ENCODE peak calls at places on chromosomes 2 and 18, in nine cellular contexts. W is neural progenitor cell, F is hepatocyte, V is PC-9, D is heart right ventricle, U is mammary epithelial cell, A is Peyer's patch, O is mesenchymal stem cell, N is body of pancreas. X is an unnamed sample. For H3K4me1, the result is how much of the 10 kb centered on the place peaks cover.

GRCh38 chr2:37711831-37712230 is 40.4 kb upstream of the CDC42EP3 start:
- DNase-seq in W (no peak), F (no peak), V (no peak), D (no peak), U (peak), A (no peak), O (peak), N (no peak), X (no peak)

GRCh38 chr2:10141736-10142639 is 19.4 kb downstream of the RRM2 start:
- DNase-seq in W (peak), F (peak), V (peak), D (peak), U (no peak), A (peak), O (no peak), N (peak), X (no peak)

GRCh38 chr2:105597831-105598293 is 146.8 kb upstream of the NCK2 start:
- DNase-seq in W (no peak), F (no peak), V (no peak), D (no peak), U (no peak), A (no peak), O (no peak), N (no peak), X (no peak)

GRCh38 chr2:231102772-231103171 is 22.1 kb downstream of the HTR2B start:
- DNase-seq in W (no peak), F (no peak), V (no peak), D (no peak), U (no peak), A (no peak), O (no peak), N (no peak), X (no peak)

GRCh38 chr18:42310956-42311355 is 355.9 kb downstream of the PIK3C3 start:
- DNase-seq in W (peak), F (no peak), V (no peak), D (no peak), U (peak), A (no peak), O (peak), N (no peak), X (no peak)

GRCh38 chr2:238320648-238321281 is 447 bp downstream of the TRAF3IP1 start:
- DNase-seq in W (peak), F (peak), V (peak), D (peak), U (no peak), A (no peak), O (peak), N (no peak), X (no peak)

GRCh38 chr18:64103979-64104378 is 44.9 kb downstream of the LINC00305 start:
- DNase-seq in W (peak), F (peak), V (peak), D (no peak), U (no peak), A (no peak), O (peak), N (no peak), X (no peak)

GRCh38 chr2:131413148-131413747 is 49.3 kb upstream of the RAB6D start:
- DNase-seq in W (peak), F (peak), V (no peak), D (no peak), U (peak), A (no peak), O (peak), N (no peak), X (no peak)

GRCh38 chr2:156300337-156300736 is 32.2 kb downstream of the NR4A2 start:
- DNase-seq in W (no peak), F (peak), V (no peak), D (no peak), U (no peak), A (no peak), O (no peak), N (no peak), X (no peak)

GRCh38 chr18:59916746-59917145 is 16.9 kb downstream of the PMAIP1 start:
- DNase-seq in W (no peak), F (no peak), V (peak), D (no peak), U (no peak), A (no peak), O (no peak), N (no peak), X (no peak)

GRCh38 chr2:74205586-74205985 is 7.2 kb downstream of the MTHFD2 start:
- DNase-seq in W (no peak), F (peak), V (peak), D (no peak), U (peak), A (peak), O (no peak), N (peak), X (no peak)

GRCh38 chr2:190696792-190697398 is 48.0 kb downstream of the NAB1 start:
- DNase-seq in W (peak), F (peak), V (no peak), D (no peak), U (no peak), A (no peak), O (no peak), N (no peak), X (no peak)

GRCh38 chr2:149894760-149895159 is 307.2 kb upstream of the MMADHC start:
- DNase-seq in W (no peak), F (no peak), V (no peak), D (no peak), U (peak), A (no peak), O (peak), N (no peak), X (no peak)

GRCh38 chr2:216108310-216108966 is 710 bp upstream of the XRCC5 start:
- DNase-seq in W (peak), F (peak), V (no peak), D (no peak), U (peak), A (no peak), O (no peak), N (no peak), X (no peak)

GRCh38 chr2:206378835-206379234 is 64.5 kb upstream of the ADAM23 start:
- DNase-seq in W (no peak), F (no peak), V (no peak), D (no peak), U (peak), A (no peak), O (no peak), N (no peak), X (no peak)

GRCh38 chr2:157055660-157056199 is 201.8 kb upstream of the GALNT5 start:
- DNase-seq in W (no peak), F (peak), V (no peak), D (no peak), U (peak), A (no peak), O (peak), N (no peak), X (no peak)

GRCh38 chr2:127623388-127624320 is 22.3 kb upstream of the GPR17 start:
- DNase-seq in W (no peak), F (no peak), V (no peak), D (no peak), U (no peak), A (peak), O (peak), N (peak), X (no peak)

GRCh38 chr2:86010083-86010482 is 95.6 kb downstream of the POLR1A start:
- DNase-seq in W (no peak), F (no peak), V (no peak), D (no peak), U (no peak), A (no peak), O (no peak), N (no peak), X (no peak)

GRCh38 chr2:2846379-2847130 is 515.5 kb upstream of the MYT1L start:
- DNase-seq in W (no peak), F (peak), V (peak), D (peak), U (peak), A (no peak), O (no peak), N (peak), X (no peak)

GRCh38 chr2:48415765-48416515 is 114.0 kb upstream of the STON1 start:
- DNase-seq in W (peak), F (peak), V (no peak), D (no peak), U (no peak), A (no peak), O (peak), N (no peak), X (peak)

GRCh38 chr2:2638516-2638915 is 307.4 kb upstream of the MYT1L start:
- DNase-seq in W (no peak), F (no peak), V (no peak), D (no peak), U (no peak), A (no peak), O (no peak), N (no peak), X (no peak)

GRCh38 chr2:95315801-95316411 is 18.8 kb downstream of the KCNIP3 start:
- DNase-seq in W (no peak), F (no peak), V (peak), D (no peak), U (peak), A (no peak), O (no peak), N (no peak), X (no peak)

GRCh38 chr2:36849265-36849664 is 117.1 kb downstream of the STRN start:
- DNase-seq in W (no peak), F (no peak), V (no peak), D (no peak), U (no peak), A (no peak), O (no peak), N (no peak), X (no peak)

GRCh38 chr2:128304715-128305554 is 13.7 kb downstream of the HS6ST1 start:
- DNase-seq in W (peak), F (peak), V (peak), D (peak), U (peak), A (peak), O (peak), N (peak), X (no peak)

GRCh38 chr18:1663879-1664705 is 759.4 kb downstream of the ADCYAP1 start:
- DNase-seq in W (peak), F (peak), V (peak), D (peak), U (peak), A (no peak), O (no peak), N (peak), X (no peak)

GRCh38 chr2:99656938-99657337 is 167.1 kb upstream of the REV1 start:
- DNase-seq in W (no peak), F (no peak), V (no peak), D (no peak), U (no peak), A (no peak), O (no peak), N (no peak), X (no peak)

GRCh38 chr2:218621007-218621406 is 13.3 kb downstream of the PLCD4 start:
- DNase-seq in W (no peak), F (no peak), V (no peak), D (no peak), U (no peak), A (no peak), O (no peak), N (no peak), X (no peak)

GRCh38 chr18:11495441-11495840 is 114.0 kb upstream of the SLC35G4 start:
- DNase-seq in W (no peak), F (no peak), V (no peak), D (no peak), U (no peak), A (no peak), O (no peak), N (no peak), X (no peak)

GRCh38 chr2:68974251-68974650 is at the start of gene GKN1:
- DNase-seq in W (no peak), F (no peak), V (no peak), D (no peak), U (peak), A (no peak), O (peak), N (no peak), X (no peak)

GRCh38 chr2:120701096-120701860 is 34.4 kb upstream of the GLI2 start:
- DNase-seq in W (no peak), F (no peak), V (no peak), D (no peak), U (no peak), A (no peak), O (no peak), N (no peak), X (no peak)

GRCh38 chr2:15702452-15702851 is 110.8 kb downstream of the DDX1 start:
- DNase-seq in W (no peak), F (no peak), V (no peak), D (no peak), U (no peak), A (no peak), O (no peak), N (no peak), X (no peak)

GRCh38 chr2:49715597-49715996 is 561.3 kb upstream of the FSHR start:
- DNase-seq in W (no peak), F (no peak), V (no peak), D (no peak), U (no peak), A (no peak), O (no peak), N (no peak), X (no peak)

GRCh38 chr2:101753720-101754490 is 56.4 kb downstream of the MAP4K4 start:
- DNase-seq in W (no peak), F (no peak), V (no peak), D (no peak), U (no peak), A (no peak), O (no peak), N (no peak), X (no peak)

GRCh38 chr2:101754613-101755012 is 57.1 kb downstream of the MAP4K4 start:
- DNase-seq in W (no peak), F (no peak), V (no peak), D (no peak), U (peak), A (no peak), O (peak), N (no peak), X (no peak)

GRCh38 chr2:101752708-101753107 is 55.2 kb downstream of the MAP4K4 start:
- DNase-seq in W (no peak), F (no peak), V (no peak), D (no peak), U (peak), A (no peak), O (no peak), N (no peak), X (no peak)

GRCh38 chr2:101751875-101752619 is 54.5 kb downstream of the MAP4K4 start:
- DNase-seq in W (no peak), F (no peak), V (no peak), D (no peak), U (no peak), A (no peak), O (no peak), N (no peak), X (no peak)

DNA sequence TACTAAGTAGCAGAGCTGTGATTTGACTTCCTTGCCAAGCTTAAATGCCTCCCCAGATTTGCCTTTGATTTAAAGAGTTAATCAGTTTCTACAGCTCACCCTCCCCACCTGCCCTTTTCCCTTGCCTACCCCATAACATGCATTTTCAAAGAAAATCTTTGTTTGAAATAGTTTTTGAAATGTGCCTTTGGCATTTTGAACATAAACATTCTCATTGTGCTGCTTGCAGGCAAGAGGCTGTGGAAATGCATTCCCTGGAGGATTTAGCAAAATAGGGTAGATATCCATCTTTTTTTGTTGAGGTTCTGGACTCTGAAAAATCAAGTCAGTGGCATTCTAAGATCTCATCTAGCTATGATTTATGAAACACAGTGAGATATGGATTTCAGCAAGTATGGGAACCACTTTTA is 55.7 kb downstream of the MAP4K4 start:
- DNase-seq in W (no peak), F (no peak), V (no peak), D (no peak), U (no peak), A (no peak), O (no peak), N (no peak), X (no peak)
- H3K4me1 ChIP-seq in W (under half), F (under half), V (under half), D (under half), U (under half), A (under half), O (under half), N (under half), X (under half)

GRCh38 chr2:64262816-64263215 is 118.6 kb upstream of the PELI1 start:
- DNase-seq in W (no peak), F (no peak), V (no peak), D (no peak), U (peak), A (no peak), O (no peak), N (no peak), X (no peak)
- H3K4me1 ChIP-seq in W (under half), F (under half), V (under half), D (under half), U (under half), A (under half), O (under half), N (under half), X (under half)

GRCh38 chr2:173053043-173053699 is 22.5 kb upstream of the MAP3K20 start:
- DNase-seq in W (no peak), F (no peak), V (peak), D (no peak), U (no peak), A (no peak), O (no peak), N (no peak), X (no peak)
- H3K4me1 ChIP-seq in W (under half), F (under half), V (half or more), D (under half), U (under half), A (under half), O (under half), N (under half), X (under half)

DNA sequence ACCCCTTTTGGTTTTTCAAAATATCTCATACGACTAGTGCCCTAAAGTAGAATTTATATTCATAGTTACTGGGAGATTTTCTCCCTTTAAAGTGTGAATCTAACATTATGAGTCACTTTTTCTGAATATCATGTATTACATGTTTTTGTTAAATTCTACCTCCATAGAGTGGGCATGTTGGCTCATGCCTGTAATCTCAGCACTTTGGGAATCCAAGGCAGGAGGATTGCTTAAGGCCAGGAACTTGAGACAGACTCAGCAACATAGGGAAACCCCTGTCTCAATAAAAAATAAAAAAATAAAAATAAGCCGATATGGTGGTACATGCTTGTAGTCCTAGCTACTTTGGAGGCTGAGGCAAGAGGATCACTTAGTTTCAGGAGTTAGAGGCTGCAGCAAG is 45.3 kb upstream of the UNC80 start:
- DNase-seq in W (no peak), F (no peak), V (no peak), D (no peak), U (peak), A (no peak), O (no peak), N (no peak), X (no peak)
- H3K4me1 ChIP-seq in W (under half), F (under half), V (under half), D (under half), U (under half), A (under half), O (under half), N (under half), X (under half)

GRCh38 chr2:201261471-201261870 is 1.1 kb downstream of the CASP8 start:
- DNase-seq in W (no peak), F (no peak), V (no peak), D (no peak), U (no peak), A (peak), O (no peak), N (no peak), X (no peak)

GRCh38 chr2:201261911-201262310 is 1.6 kb downstream of the CASP8 start:
- DNase-seq in W (no peak), F (no peak), V (no peak), D (no peak), U (no peak), A (no peak), O (no peak), N (no peak), X (peak)

GRCh38 chr2:201259216-201259615 is 1.1 kb upstream of the CASP8 start:
- DNase-seq in W (no peak), F (no peak), V (no peak), D (no peak), U (no peak), A (no peak), O (no peak), N (no peak), X (no peak)

GRCh38 chr2:201258666-201258999 is 1.7 kb upstream of the CASP8 start:
- DNase-seq in W (peak), F (no peak), V (no peak), D (no peak), U (no peak), A (no peak), O (no peak), N (no peak), X (no peak)

GRCh38 chr2:201260302-201260800 is at the start of gene CASP8:
- DNase-seq in W (no peak), F (no peak), V (peak), D (no peak), U (peak), A (no peak), O (peak), N (no peak), X (peak)
- H3K4me1 ChIP-seq in W (under half), F (under half), V (under half), D (under half), U (under half), A (under half), O (under half), N (under half), X (half or more)